ENCODE peak calls at places on chromosomes 13 and 19, in four cellular contexts. A is WTC11, N is tibial nerve, O is mucosa of descending colon. M is an unnamed sample.
A peak's percentile ranks its signal among the peaks of the same experiment; 100 is the strongest.

GRCh38 chr13:94400874-94401273 is 78.6 kb downstream of the DCT start:
- DNase-seq in A (no peak), N (no peak), O (no peak), M (no peak)

GRCh38 chr13:92054389-92054788 is 656.0 kb downstream of the GPC5 start:
- DNase-seq in N (no peak), O (no peak), A (no peak), M (no peak)

GRCh38 chr13:71374471-71375041 is 492.4 kb downstream of the DACH1 start:
- DNase-seq in N (no peak), A (no peak), O (no peak), M (no peak)

GRCh38 chr13:73481877-73482445 is 423.2 kb downstream of the KLF5 start:
- DNase-seq in A (no peak), N (no peak), O (no peak), M (no peak)

GRCh38 chr19:17429661-17430101 is 9.8 kb downstream of the MVB12A start:
- DNase-seq in N (no peak), A (no peak), O (no peak), M (no peak)

GRCh38 chr19:51359294-51359693 is 6.9 kb downstream of the ETFB start:
- DNase-seq in A (no peak), O (no peak), N (no peak), M (no peak)

GRCh38 chr19:6056801-6057650 is 53.3 kb downstream of the RFX2 start:
- DNase-seq in O (peak; percentile 76), N (no peak), A (no peak), M (peak; percentile 62)

GRCh38 chr13:110407531-110407930 is 100.4 kb downstream of the COL4A2 start:
- DNase-seq in O (no peak), A (no peak), N (no peak), M (no peak)

GRCh38 chr19:3065675-3066357 is 3.5 kb upstream of the TLE5 start:
- DNase-seq in O (peak; percentile 64), N (no peak), A (no peak), M (no peak)

GRCh38 chr19:39166571-39167391 is 30.0 kb upstream of the NCCRP1 start:
- DNase-seq in N (no peak), A (peak; percentile 31), O (peak; percentile 92), M (no peak)

GRCh38 chr13:34793301-34793700 is 148.8 kb upstream of the NBEA start:
- DNase-seq in A (no peak), N (no peak), O (no peak), M (no peak)

GRCh38 chr13:28031220-28031903 is 42.9 kb upstream of the URAD start:
- DNase-seq in O (peak; percentile 33), N (no peak), A (no peak), M (no peak)

GRCh38 chr19:17772172-17772571 is 20.9 kb downstream of the FCHO1 start:
- DNase-seq in A (no peak), O (no peak), N (no peak), M (no peak)

GRCh38 chr13:102707465-102707864 is 12.6 kb upstream of the METTL21C start:
- DNase-seq in A (no peak), N (no peak), O (no peak), M (no peak)

GRCh38 chr13:112756967-112757758 is 67.3 kb downstream of the ATP11A start:
- DNase-seq in A (no peak), O (no peak), N (no peak), M (no peak)

GRCh38 chr19:17205237-17206140 is 9.7 kb upstream of the USE1 start:
- DNase-seq in O (peak; percentile 84), N (peak; percentile 38), A (peak; percentile 84), M (peak; percentile 49)

GRCh38 chr13:63625869-63626268 is 2210.2 kb upstream of the PCDH20 start:
- DNase-seq in A (no peak), N (no peak), O (no peak), M (no peak)

GRCh38 chr19:45250832-45251451 is at the start of gene MARK4:
- DNase-seq in A (peak; percentile 54), O (peak; percentile 68), N (no peak), M (no peak)

GRCh38 chr13:74070065-74070464 is 64.1 kb downstream of the KLF12 start:
- DNase-seq in O (no peak), N (no peak), A (no peak), M (no peak)

GRCh38 chr13:32956595-32956933 is 59.7 kb upstream of the KL start:
- DNase-seq in N (no peak), A (no peak), O (no peak), M (no peak)

GRCh38 chr19:48292798-48293197 is 22.9 kb downstream of the ZNF114 start:
- DNase-seq in A (no peak), O (no peak), N (no peak), M (peak; percentile 27)

GRCh38 chr13:43085545-43085944 is 62.2 kb downstream of the DNAJC15 start:
- DNase-seq in N (no peak), A (no peak), O (no peak), M (no peak)

GRCh38 chr13:48976677-48977625 is 1.2 kb downstream of the FNDC3A start:
- DNase-seq in N (no peak), O (no peak), A (no peak), M (no peak)

GRCh38 chr19:51689751-51690358 is 3.3 kb upstream of the SPACA6 start:
- DNase-seq in A (peak; percentile 77), O (no peak), N (no peak), M (no peak)

GRCh38 chr19:41563847-41564514 is 12.0 kb upstream of the CEACAM21 start:
- DNase-seq in O (no peak), A (peak; percentile 48), N (no peak), M (no peak)

GRCh38 chr19:34336781-34337271 is 28.2 kb upstream of the GPI start:
- DNase-seq in A (no peak), N (no peak), O (no peak), M (no peak)

GRCh38 chr19:18233224-18233825 is 7.1 kb upstream of the PDE4C start:
- DNase-seq in A (peak; percentile 93), N (no peak), O (peak; percentile 66), M (no peak)

GRCh38 chr13:83765796-83766195 is 116.5 kb downstream of the SLITRK1 start:
- DNase-seq in A (no peak), O (no peak), N (no peak), M (no peak)

GRCh38 chr19:13051581-13052165 is 51.0 kb downstream of the LYL1 start:
- DNase-seq in N (peak; percentile 56), A (peak; percentile 89), O (peak; percentile 85), M (no peak)

GRCh38 chr19:1315470-1316166 is 29.9 kb downstream of the EFNA2 start:
- DNase-seq in N (no peak), O (peak; percentile 81), A (peak; percentile 66), M (no peak)

GRCh38 chr19:3403489-3404323 is 37.3 kb downstream of the NFIC start:
- DNase-seq in O (peak; percentile 72), N (peak; percentile 81), A (no peak), M (peak; percentile 66)

GRCh38 chr13:72643339-72643989 is 84.0 kb downstream of the MZT1 start:
- DNase-seq in N (peak; percentile 30), A (peak; percentile 52), O (peak; percentile 50), M (peak; percentile 53)

GRCh38 chr19:21848706-21849105 is 12.7 kb upstream of the ZNF43 start:
- DNase-seq in A (no peak), O (no peak), N (no peak), M (no peak)

GRCh38 chr19:29759359-29759758 is 44.3 kb upstream of the C19orf12 start:
- DNase-seq in O (no peak), N (no peak), A (no peak), M (no peak)

GRCh38 chr13:91647361-91647970 is 249.0 kb downstream of the GPC5 start:
- DNase-seq in O (peak; percentile 35), N (no peak), A (peak; percentile 84), M (no peak)

GRCh38 chr19:46718157-46718933 is 1.4 kb upstream of the PRKD2 start:
- DNase-seq in N (no peak), O (peak; percentile 60), A (peak; percentile 39), M (no peak)

GRCh38 chr19:53424968-53425597 is 6.7 kb upstream of the ZNF761 start:
- DNase-seq in O (peak; percentile 68), N (peak; percentile 36), A (peak; percentile 85), M (peak; percentile 43)

GRCh38 chr19:34316741-34317241 is 48.2 kb upstream of the GPI start:
- DNase-seq in O (no peak), N (no peak), A (no peak), M (no peak)

GRCh38 chr13:21458816-21459701 is at the start of gene ZDHHC20:
- DNase-seq in O (peak; percentile 98), N (peak; percentile 78), A (peak; percentile 90), M (peak; percentile 75)
- TF ChIP-seq CTCF in O (no peak), N (no peak), A (no peak), M (no peak)

GRCh38 chr19:20279516-20279915 is 112.5 kb downstream of the ZNF486 start:
- DNase-seq in O (no peak), N (no peak), A (no peak), M (no peak)

GRCh38 chr19:20276011-20276738 is 109.2 kb downstream of the ZNF486 start:
- DNase-seq in O (no peak), A (no peak), N (no peak), M (no peak)

GRCh38 chr19:20273376-20273775 is 106.4 kb downstream of the ZNF486 start:
- DNase-seq in O (no peak), N (no peak), A (no peak), M (no peak)

GRCh38 chr19:20273951-20274578 is 107.1 kb downstream of the ZNF486 start:
- DNase-seq in N (no peak), A (no peak), O (no peak), M (no peak)

GRCh38 chr19:20278342-20278741 is 111.3 kb downstream of the ZNF486 start:
- DNase-seq in O (no peak), N (no peak), A (no peak), M (no peak)
- TF ChIP-seq CTCF in O (no peak), N (peak; percentile 48), A (peak; percentile 55), M (no peak)

GRCh38 chr13:79382545-79383275 is 23.3 kb downstream of the RBM26 start:
- DNase-seq in N (no peak), O (no peak), A (no peak), M (no peak)
- TF ChIP-seq CTCF in N (no peak), O (no peak), A (no peak), M (no peak)

GRCh38 chr13:101681834-101682233 is 229.4 kb downstream of the ITGBL1 start:
- DNase-seq in O (no peak), A (no peak), N (no peak), M (no peak)
- TF ChIP-seq CTCF in O (no peak), A (no peak), N (no peak), M (no peak)

DNA sequence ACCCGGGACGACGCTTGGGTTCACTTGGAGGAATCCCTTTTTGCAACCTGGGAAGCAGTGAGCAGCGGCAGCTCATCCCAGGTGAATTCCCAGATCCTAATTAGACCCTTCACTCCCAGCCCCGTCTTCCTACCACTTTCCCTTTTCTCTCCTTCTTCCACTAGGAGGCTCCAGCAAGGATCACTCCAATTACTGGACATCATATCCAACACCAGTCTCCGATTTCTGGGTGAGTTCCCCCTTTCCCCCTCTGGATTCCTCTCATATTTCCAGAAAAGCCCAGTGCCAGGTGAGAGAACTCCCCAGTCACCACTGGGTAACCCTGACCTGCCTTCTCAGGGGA is 17.1 kb upstream of the ZSCAN4 start:
- DNase-seq in A (no peak), O (no peak), N (no peak), M (no peak)
- TF ChIP-seq CTCF in A (no peak), O (no peak), N (no peak), M (no peak)

GRCh38 chr13:44141725-44142539 is 231.7 kb upstream of the SERP2 start:
- DNase-seq in N (peak; percentile 96), A (peak; percentile 99), O (peak; percentile 100), M (peak; percentile 91)
- TF ChIP-seq CTCF in N (no peak), A (no peak), O (no peak), M (no peak)

M was measured in omental fat pad.